ENCODE peak calls at places on chromosomes 2 and 18, in seven cellular contexts. One of them, this sample, is unnamed.

GRCh38 chr2:151845884-151846283 is 17.7 kb upstream of the ARL5A start:
- DNase-seq in hepatocyte: no peak
- DNase-seq in uterus: no peak
- DNase-seq in activated T-cell treated with anti-CD3 and anti-CD28 coated beads for 24 hours: no peak
- DNase-seq in GM03348: no peak
- DNase-seq in astrocyte of the spinal cord: no peak
- DNase-seq in SK-N-SH: no peak
- DNase-seq in this sample: no peak

GRCh38 chr18:8097399-8097798 is 511.8 kb upstream of the RAB12 start:
- DNase-seq in astrocyte of the spinal cord: no peak
- DNase-seq in SK-N-SH: no peak
- DNase-seq in GM03348: no peak
- DNase-seq in hepatocyte: no peak
- DNase-seq in activated T-cell treated with anti-CD3 and anti-CD28 coated beads for 24 hours: no peak
- DNase-seq in uterus: no peak
- DNase-seq in this sample: no peak

GRCh38 chr2:217926801-217927200 is 76.0 kb downstream of the TNS1 start:
- DNase-seq in uterus: no peak
- DNase-seq in SK-N-SH: no peak
- DNase-seq in astrocyte of the spinal cord: no peak
- DNase-seq in GM03348: no peak
- DNase-seq in activated T-cell treated with anti-CD3 and anti-CD28 coated beads for 24 hours: no peak
- DNase-seq in hepatocyte: no peak
- DNase-seq in this sample: no peak

GRCh38 chr18:629303-630150 is 27.9 kb upstream of the TYMS start:
- DNase-seq in uterus: no peak
- DNase-seq in activated T-cell treated with anti-CD3 and anti-CD28 coated beads for 24 hours: no peak
- DNase-seq in GM03348: no peak
- DNase-seq in astrocyte of the spinal cord: no peak
- DNase-seq in SK-N-SH: no peak
- DNase-seq in hepatocyte: no peak
- DNase-seq in this sample: no peak

GRCh38 chr2:86037141-86037794 is 68.4 kb downstream of the POLR1A start:
- DNase-seq in hepatocyte: no peak
- DNase-seq in SK-N-SH: no peak
- DNase-seq in activated T-cell treated with anti-CD3 and anti-CD28 coated beads for 24 hours: no peak
- DNase-seq in astrocyte of the spinal cord: peak
- DNase-seq in GM03348: peak
- DNase-seq in uterus: peak
- DNase-seq in this sample: no peak

GRCh38 chr2:151619337-151619989 is 114.8 kb downstream of the NEB start:
- DNase-seq in uterus: no peak
- DNase-seq in GM03348: no peak
- DNase-seq in hepatocyte: no peak
- DNase-seq in activated T-cell treated with anti-CD3 and anti-CD28 coated beads for 24 hours: no peak
- DNase-seq in astrocyte of the spinal cord: no peak
- DNase-seq in SK-N-SH: no peak
- DNase-seq in this sample: no peak

GRCh38 chr2:41879367-41879871 is 168.4 kb upstream of the PKDCC start:
- DNase-seq in GM03348: no peak
- DNase-seq in astrocyte of the spinal cord: no peak
- DNase-seq in activated T-cell treated with anti-CD3 and anti-CD28 coated beads for 24 hours: no peak
- DNase-seq in uterus: peak
- DNase-seq in hepatocyte: no peak
- DNase-seq in SK-N-SH: peak
- DNase-seq in this sample: no peak

GRCh38 chr2:28185153-28185552 is 207.5 kb upstream of the FOSL2 start:
- DNase-seq in hepatocyte: no peak
- DNase-seq in SK-N-SH: no peak
- DNase-seq in uterus: no peak
- DNase-seq in activated T-cell treated with anti-CD3 and anti-CD28 coated beads for 24 hours: no peak
- DNase-seq in astrocyte of the spinal cord: no peak
- DNase-seq in GM03348: no peak
- DNase-seq in this sample: no peak

GRCh38 chr2:15223887-15224286 is 337.2 kb downstream of the NBAS start:
- DNase-seq in astrocyte of the spinal cord: peak
- DNase-seq in uterus: no peak
- DNase-seq in hepatocyte: no peak
- DNase-seq in GM03348: peak
- DNase-seq in activated T-cell treated with anti-CD3 and anti-CD28 coated beads for 24 hours: no peak
- DNase-seq in SK-N-SH: no peak
- DNase-seq in this sample: no peak

GRCh38 chr2:223696719-223697118 is 94.6 kb upstream of the SCG2 start:
- DNase-seq in astrocyte of the spinal cord: peak
- DNase-seq in activated T-cell treated with anti-CD3 and anti-CD28 coated beads for 24 hours: no peak
- DNase-seq in SK-N-SH: no peak
- DNase-seq in uterus: no peak
- DNase-seq in hepatocyte: no peak
- DNase-seq in GM03348: no peak
- DNase-seq in this sample: no peak

GRCh38 chr2:239355139-239355538 is 45.7 kb downstream of the HDAC4 start:
- DNase-seq in uterus: peak
- DNase-seq in astrocyte of the spinal cord: peak
- DNase-seq in SK-N-SH: no peak
- DNase-seq in activated T-cell treated with anti-CD3 and anti-CD28 coated beads for 24 hours: no peak
- DNase-seq in hepatocyte: no peak
- DNase-seq in GM03348: peak
- DNase-seq in this sample: no peak

This sample was measured in HuH-7.